ENCODE peak calls at places on chromosomes 5 and 9, in six cellular contexts. U is CD4-positive, alpha-beta T cell; E is tibial artery; B is iPS DF 6.9; N is left ventricle myocardium inferior; F is CD8-positive, alpha-beta memory T cell. D is an unnamed sample.
A peak's percentile ranks its signal among the peaks of the same experiment; 100 is the strongest.

GRCh38 chr9:114272739-114273431 is 50.0 kb upstream of the ORM1 start:
- DNase-seq in F (no peak), E (peak; percentile 28), B (no peak), N (no peak), U (no peak), D (no peak)

GRCh38 chr9:99300603-99301002 is 78.5 kb downstream of the SEC61B start:
- DNase-seq in N (no peak), U (no peak), F (no peak), E (no peak), B (no peak), D (no peak)

GRCh38 chr5:87195104-87195581 is 72.5 kb upstream of the RASA1 start:
- DNase-seq in F (no peak), N (no peak), U (no peak), E (no peak), B (no peak), D (no peak)

GRCh38 chr5:10331341-10331796 is 22.1 kb upstream of the MARCHF6 start:
- DNase-seq in N (peak; percentile 78), B (no peak), U (no peak), F (no peak), E (peak; percentile 77), D (no peak)

GRCh38 chr9:116975119-116975518 is 288.0 kb downstream of the TRIM32 start:
- DNase-seq in U (no peak), N (no peak), F (no peak), E (no peak), B (no peak), D (no peak)

GRCh38 chr5:123709422-123709821 is 197.4 kb downstream of the CSNK1G3 start:
- DNase-seq in U (no peak), N (no peak), E (no peak), B (no peak), F (no peak), D (no peak)

GRCh38 chr9:69204869-69205268 is 30.8 kb downstream of the TJP2 start:
- DNase-seq in B (no peak), U (no peak), E (no peak), F (no peak), N (peak; percentile 25), D (no peak)

GRCh38 chr9:82677086-82677485 is 385.9 kb downstream of the RASEF start:
- DNase-seq in F (no peak), E (no peak), U (no peak), N (no peak), B (no peak), D (no peak)

GRCh38 chr5:10424124-10424731 is 17.5 kb upstream of the ROPN1L start:
- DNase-seq in E (no peak), N (no peak), F (no peak), B (peak; percentile 9), U (no peak), D (no peak)

GRCh38 chr5:57804007-57804444 is 321.4 kb upstream of the ACTBL2 start:
- DNase-seq in E (no peak), U (no peak), B (no peak), F (no peak), N (no peak), D (no peak)

GRCh38 chr9:89743576-89744254 is 138.9 kb downstream of the GADD45G start:
- DNase-seq in F (peak; percentile 16), U (peak; percentile 47), B (no peak), N (no peak), E (no peak), D (peak; percentile 44)

GRCh38 chr9:36891341-36891811 is 142.7 kb downstream of the PAX5 start:
- DNase-seq in E (peak; percentile 32), U (no peak), N (no peak), F (no peak), B (no peak), D (no peak)

GRCh38 chr5:56900858-56901578 is 8.4 kb upstream of the SETD9 start:
- DNase-seq in U (peak; percentile 2), F (peak; percentile 2), N (no peak), B (no peak), E (no peak), D (peak; percentile 25)

DNA sequence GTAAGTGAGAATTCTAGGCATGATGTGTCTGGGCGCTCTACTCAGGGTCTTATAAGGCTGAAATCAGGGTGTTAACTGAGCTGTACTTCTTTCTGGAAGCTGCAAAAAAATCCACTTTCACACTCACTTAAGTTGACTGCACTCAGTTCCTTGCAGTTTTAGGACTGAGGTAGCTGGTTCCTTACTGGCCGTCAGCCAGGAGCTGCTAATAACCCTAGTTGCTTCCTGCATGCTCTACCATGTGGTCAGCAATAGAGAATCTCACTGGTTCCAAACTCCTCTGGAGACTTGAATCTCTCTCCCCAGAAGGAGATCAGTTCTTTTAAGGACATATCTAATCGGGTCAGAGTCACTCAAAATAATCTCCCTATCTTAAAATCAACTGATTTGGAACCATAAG is 911.2 kb downstream of the EFNA5 start:
- DNase-seq in E (no peak), F (no peak), N (no peak), U (no peak), B (no peak), D (no peak)
- H3K9me3 ChIP-seq in E (no peaks in the 10 kb centered on the region), F (no peaks in the 10 kb centered on the region), N (no peaks in the 10 kb centered on the region), U (no peaks in the 10 kb centered on the region), B (no peaks in the 10 kb centered on the region), D (peaks cover 2% of the 10 kb centered on the region)

GRCh38 chr9:121294181-121294743 is 26.3 kb downstream of the GSN start:
- DNase-seq in B (no peak), N (peak; percentile 82), U (no peak), F (no peak), E (peak; percentile 86), D (no peak)
- H3K9me3 ChIP-seq in B (no peaks in the 10 kb centered on the region), N (no peaks in the 10 kb centered on the region), U (no peaks in the 10 kb centered on the region), F (no peaks in the 10 kb centered on the region), E (no peaks in the 10 kb centered on the region), D (no peaks in the 10 kb centered on the region)

DNA sequence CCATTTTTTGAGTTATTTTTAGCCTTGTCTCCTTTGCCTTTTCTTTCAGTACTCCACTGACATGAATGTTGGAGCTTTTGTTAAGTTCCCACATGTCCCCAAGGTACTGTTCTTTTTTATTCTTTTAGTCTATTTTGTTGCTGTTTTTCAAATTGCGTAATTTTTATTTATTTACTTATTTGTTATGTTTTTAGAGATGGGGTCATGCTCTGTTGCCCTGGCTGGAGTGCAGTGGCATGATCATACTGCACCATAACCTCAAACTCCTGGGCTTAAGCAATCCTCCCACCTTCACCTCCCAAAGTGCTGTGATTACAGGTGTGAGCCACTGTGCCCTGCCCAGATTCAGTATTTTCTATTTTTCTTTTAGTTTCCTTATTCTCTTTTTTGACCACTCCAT is 5.4 kb upstream of the PCDHA1 start:
- DNase-seq in N (no peak), E (no peak), B (no peak), F (no peak), U (no peak), D (no peak)
- H3K9me3 ChIP-seq in N (peaks cover 100% of the 10 kb centered on the region), E (peaks cover 66% of the 10 kb centered on the region), B (peaks cover 1% of the 10 kb centered on the region), F (peaks cover 6% of the 10 kb centered on the region), U (peaks cover 84% of the 10 kb centered on the region), D (peaks cover 15% of the 10 kb centered on the region)

GRCh38 chr5:175520321-175520720 is 42.0 kb downstream of the SFXN1 start:
- DNase-seq in U (peak; percentile 28), F (no peak), E (no peak), B (no peak), N (no peak), D (no peak)
- H3K9me3 ChIP-seq in U (no peaks in the 10 kb centered on the region), F (no peaks in the 10 kb centered on the region), E (no peaks in the 10 kb centered on the region), B (no peaks in the 10 kb centered on the region), N (peaks cover 12% of the 10 kb centered on the region), D (peaks cover 6% of the 10 kb centered on the region)

GRCh38 chr5:165808358-165808757 is 2302.9 kb downstream of the MAT2B start:
- DNase-seq in E (no peak), B (no peak), U (no peak), F (no peak), N (no peak), D (no peak)

GRCh38 chr5:165809914-165810313 is 2304.5 kb downstream of the MAT2B start:
- DNase-seq in F (no peak), B (no peak), U (no peak), E (no peak), N (no peak), D (no peak)

GRCh38 chr5:165805756-165806155 is 2300.3 kb downstream of the MAT2B start:
- DNase-seq in F (no peak), E (no peak), B (peak; percentile 33), U (no peak), N (no peak), D (no peak)
- H3K9me3 ChIP-seq in F (no peaks in the 10 kb centered on the region), E (no peaks in the 10 kb centered on the region), B (no peaks in the 10 kb centered on the region), U (no peaks in the 10 kb centered on the region), N (peaks cover 3% of the 10 kb centered on the region), D (no peaks in the 10 kb centered on the region)

GRCh38 chr9:122552812-122553211 is at the start of gene OR1N2:
- DNase-seq in U (no peak), B (no peak), N (no peak), E (no peak), F (no peak), D (no peak)
- H3K9me3 ChIP-seq in U (no peaks in the 10 kb centered on the region), B (no peaks in the 10 kb centered on the region), N (peaks cover 14% of the 10 kb centered on the region), E (peaks cover 7% of the 10 kb centered on the region), F (no peaks in the 10 kb centered on the region), D (no peaks in the 10 kb centered on the region)

GRCh38 chr5:152883061-152883460 is 478.0 kb upstream of the NMUR2 start:
- DNase-seq in F (no peak), B (no peak), E (no peak), U (no peak), N (no peak), D (no peak)

GRCh38 chr5:152884006-152884405 is 478.9 kb upstream of the NMUR2 start:
- DNase-seq in E (no peak), U (no peak), N (no peak), F (no peak), B (no peak), D (no peak)
- H3K9me3 ChIP-seq in E (no peaks in the 10 kb centered on the region), U (no peaks in the 10 kb centered on the region), N (peaks cover 21% of the 10 kb centered on the region), F (no peaks in the 10 kb centered on the region), B (no peaks in the 10 kb centered on the region), D (no peaks in the 10 kb centered on the region)

GRCh38 chr9:137721479-137721878 is 102.7 kb downstream of the EHMT1 start:
- DNase-seq in B (no peak), E (no peak), U (peak; percentile 21), N (no peak), F (no peak), D (no peak)
- H3K9me3 ChIP-seq in B (no peaks in the 10 kb centered on the region), E (no peaks in the 10 kb centered on the region), U (peaks cover 7% of the 10 kb centered on the region), N (peaks cover 7% of the 10 kb centered on the region), F (peaks cover 12% of the 10 kb centered on the region), D (no peaks in the 10 kb centered on the region)

GRCh38 chr5:12951846-12952245 is 992.6 kb downstream of the DNAH5 start:
- DNase-seq in N (no peak), E (no peak), U (no peak), B (no peak), F (no peak), D (no peak)

GRCh38 chr5:12947379-12947778 is 997.1 kb downstream of the DNAH5 start:
- DNase-seq in E (no peak), F (no peak), N (no peak), B (no peak), U (no peak), D (no peak)

GRCh38 chr5:12952409-12952808 is 992.1 kb downstream of the DNAH5 start:
- DNase-seq in U (no peak), F (no peak), N (no peak), E (no peak), B (no peak), D (no peak)
- H3K9me3 ChIP-seq in U (no peaks in the 10 kb centered on the region), F (peaks cover 2% of the 10 kb centered on the region), N (no peaks in the 10 kb centered on the region), E (no peaks in the 10 kb centered on the region), B (no peaks in the 10 kb centered on the region), D (no peaks in the 10 kb centered on the region)

GRCh38 chr5:180922932-180923331 is 24.0 kb downstream of the BTNL8 start:
- DNase-seq in B (no peak), E (no peak), F (no peak), U (no peak), N (no peak), D (no peak)
- H3K9me3 ChIP-seq in B (no peaks in the 10 kb centered on the region), E (peaks cover 26% of the 10 kb centered on the region), F (no peaks in the 10 kb centered on the region), U (peaks cover 33% of the 10 kb centered on the region), N (peaks cover 62% of the 10 kb centered on the region), D (peaks cover 3% of the 10 kb centered on the region)